ENCODE peak calls at places on chromosomes 12 and 14, in ten cellular contexts. Z, V, B, I, R, C, D, Q, M and U are unnamed samples.

GRCh38 chr14:37318938-37319337 is 121.2 kb downstream of the MIPOL1 start:
- DNase-seq in Z (no peak), V (no peak), B (no peak), I (no peak), R (no peak), C (no peak), D (no peak), Q (no peak), M (no peak), U (no peak)

GRCh38 chr14:86038401-86038985 is 508.5 kb downstream of the FLRT2 start:
- DNase-seq in Z (no peak), V (no peak), B (no peak), I (peak; percentile 38), R (peak; percentile 42), C (peak; percentile 65), D (peak; percentile 69), Q (peak; percentile 4), M (peak; percentile 33), U (peak; percentile 78)

GRCh38 chr12:105740970-105741725 is 397.6 kb downstream of the NUAK1 start:
- DNase-seq in Z (no peak), V (peak; percentile 79), B (peak; percentile 27), I (no peak), R (peak; percentile 42), C (no peak), D (no peak), Q (no peak), M (no peak), U (peak; percentile 24)

GRCh38 chr14:101333335-101334280 is 227.7 kb upstream of the DIO3 start:
- DNase-seq in Z (no peak), V (no peak), B (no peak), I (no peak), R (peak; percentile 87), C (no peak), D (no peak), Q (no peak), M (no peak), U (no peak)

GRCh38 chr12:32053881-32054624 is 52.6 kb upstream of the BICD1 start:
- DNase-seq in Z (no peak), V (no peak), B (no peak), I (no peak), R (no peak), C (no peak), D (no peak), Q (no peak), M (no peak), U (no peak)

GRCh38 chr12:269216-269615 is 6.6 kb upstream of the SLC6A13 start:
- DNase-seq in Z (no peak), V (no peak), B (peak; percentile 51), I (peak; percentile 16), R (no peak), C (no peak), D (no peak), Q (no peak), M (no peak), U (no peak)

GRCh38 chr12:3315201-3315661 is 175.8 kb upstream of the PRMT8 start:
- DNase-seq in Z (peak; percentile 29), V (peak; percentile 78), B (no peak), I (no peak), R (peak; percentile 97), C (no peak), D (no peak), Q (no peak), M (no peak), U (peak; percentile 52)

GRCh38 chr12:69278814-69279782 is 39.7 kb downstream of the CPSF6 start:
- DNase-seq in Z (no peak), V (no peak), B (no peak), I (no peak), R (no peak), C (no peak), D (no peak), Q (no peak), M (no peak), U (no peak)

GRCh38 chr14:100641274-100641860 is 54.1 kb upstream of the BEGAIN start:
- DNase-seq in Z (no peak), V (no peak), B (no peak), I (no peak), R (no peak), C (no peak), D (no peak), Q (no peak), M (no peak), U (no peak)

GRCh38 chr12:76462668-76463224 is 96.8 kb downstream of the OSBPL8 start:
- DNase-seq in Z (no peak), V (no peak), B (no peak), I (no peak), R (no peak), C (no peak), D (no peak), Q (no peak), M (no peak), U (no peak)

GRCh38 chr12:95395706-95396105 is 78.2 kb upstream of the METAP2 start:
- DNase-seq in Z (no peak), V (no peak), B (no peak), I (no peak), R (no peak), C (no peak), D (no peak), Q (no peak), M (no peak), U (no peak)

GRCh38 chr12:82687020-82687951 is 580 bp downstream of the TMTC2 start:
- DNase-seq in Z (no peak), V (peak; percentile 52), B (no peak), I (peak; percentile 34), R (peak; percentile 56), C (peak; percentile 78), D (peak; percentile 63), Q (peak; percentile 32), M (peak; percentile 65), U (peak; percentile 38)

GRCh38 chr12:54680374-54680773 is 32.2 kb upstream of the DCD start:
- DNase-seq in Z (no peak), V (no peak), B (no peak), I (peak; percentile 27), R (peak; percentile 54), C (no peak), D (peak; percentile 85), Q (peak; percentile 53), M (no peak), U (no peak)

GRCh38 chr12:21773799-21774198 is 707 bp downstream of the KCNJ8 start:
- DNase-seq in Z (no peak), V (no peak), B (no peak), I (no peak), R (no peak), C (no peak), D (no peak), Q (no peak), M (no peak), U (no peak)

GRCh38 chr14:101507306-101508150 is 53.8 kb upstream of the DIO3 start:
- DNase-seq in Z (no peak), V (peak; percentile 56), B (no peak), I (no peak), R (no peak), C (peak; percentile 53), D (peak; percentile 7), Q (no peak), M (no peak), U (peak; percentile 87)

GRCh38 chr14:52286659-52287649 is 19.5 kb downstream of the PTGDR start:
- DNase-seq in Z (no peak), V (no peak), B (no peak), I (no peak), R (no peak), C (no peak), D (no peak), Q (no peak), M (no peak), U (no peak)

GRCh38 chr12:124548854-124549378 is 18.5 kb downstream of the NCOR2 start:
- DNase-seq in Z (no peak), V (peak; percentile 81), B (no peak), I (peak; percentile 16), R (no peak), C (peak; percentile 75), D (no peak), Q (no peak), M (no peak), U (peak; percentile 74)

GRCh38 chr12:2390850-2391390 is 338.1 kb downstream of the CACNA1C start:
- DNase-seq in Z (no peak), V (no peak), B (no peak), I (no peak), R (no peak), C (no peak), D (no peak), Q (no peak), M (no peak), U (no peak)

GRCh38 chr14:102568115-102568614 is 24.3 kb upstream of the RCOR1 start:
- DNase-seq in Z (no peak), V (no peak), B (no peak), I (no peak), R (peak; percentile 78), C (no peak), D (peak; percentile 66), Q (peak; percentile 58), M (peak; percentile 64), U (no peak)

GRCh38 chr12:106709068-106709511 is 65.4 kb upstream of the RIC8B start:
- DNase-seq in Z (no peak), V (no peak), B (no peak), I (no peak), R (no peak), C (no peak), D (peak; percentile 19), Q (no peak), M (no peak), U (peak; percentile 6)

GRCh38 chr12:52525661-52526499 is 5.7 kb upstream of the KRT5 start:
- DNase-seq in Z (no peak), V (no peak), B (no peak), I (no peak), R (no peak), C (no peak), D (no peak), Q (no peak), M (peak; percentile 2), U (peak; percentile 12)

GRCh38 chr14:104923596-104924420 is 871 bp upstream of the PLD4 start:
- DNase-seq in Z (no peak), V (no peak), B (no peak), I (no peak), R (no peak), C (no peak), D (no peak), Q (peak; percentile 48), M (no peak), U (no peak)

GRCh38 chr14:53620890-53621289 is 335.7 kb downstream of the BMP4 start:
- DNase-seq in Z (no peak), V (no peak), B (no peak), I (no peak), R (no peak), C (no peak), D (no peak), Q (no peak), M (no peak), U (no peak)

GRCh38 chr14:105416671-105417070 is 3.0 kb upstream of the MTA1 start:
- DNase-seq in Z (no peak), V (no peak), B (no peak), I (no peak), R (no peak), C (no peak), D (no peak), Q (no peak), M (no peak), U (no peak)

GRCh38 chr12:40525054-40525453 is 167.2 kb upstream of the CNTN1 start:
- DNase-seq in Z (no peak), V (no peak), B (no peak), I (no peak), R (no peak), C (no peak), D (no peak), Q (no peak), M (no peak), U (no peak)

GRCh38 chr12:28540324-28540714 is 350.1 kb downstream of the CCDC91 start:
- DNase-seq in Z (no peak), V (no peak), B (no peak), I (no peak), R (no peak), C (no peak), D (no peak), Q (no peak), M (no peak), U (no peak)

GRCh38 chr12:40286583-40286982 is 61.8 kb downstream of the LRRK2 start:
- DNase-seq in Z (no peak), V (no peak), B (no peak), I (no peak), R (peak; percentile 51), C (no peak), D (no peak), Q (no peak), M (no peak), U (no peak)

GRCh38 chr12:904010-904414 is 45.5 kb downstream of the RAD52 start:
- DNase-seq in Z (no peak), V (no peak), B (no peak), I (no peak), R (no peak), C (no peak), D (no peak), Q (no peak), M (no peak), U (no peak)